ENCODE peak calls at places on chromosomes 11 and 22, in ten cellular contexts. One of them, this sample, is unnamed.

GRCh38 chr11:69808708-69809107 is 10.5 kb downstream of the FGF3 start:
- DNase-seq in K562: no peak
- DNase-seq in HCT116: no peak
- DNase-seq in breast epithelium: no peak
- DNase-seq in HepG2: no peak
- DNase-seq in spleen: no peak
- DNase-seq in prostate gland: no peak
- DNase-seq in endothelial cell of umbilical vein: no peak
- DNase-seq in transverse colon: no peak
- DNase-seq in GM12878: no peak
- DNase-seq in this sample: no peak

GRCh38 chr22:28019360-28019759 is 100.3 kb upstream of the PITPNB start:
- DNase-seq in HCT116: no peak
- DNase-seq in breast epithelium: peak; percentile 49
- DNase-seq in K562: no peak
- DNase-seq in GM12878: no peak
- DNase-seq in endothelial cell of umbilical vein: no peak
- DNase-seq in transverse colon: peak; percentile 3
- DNase-seq in spleen: peak; percentile 65
- DNase-seq in prostate gland: no peak
- DNase-seq in HepG2: no peak
- DNase-seq in this sample: peak; percentile 61

GRCh38 chr11:6404341-6405038 is 14.2 kb downstream of the SMPD1 start:
- DNase-seq in GM12878: no peak
- DNase-seq in transverse colon: no peak
- DNase-seq in breast epithelium: no peak
- DNase-seq in prostate gland: no peak
- DNase-seq in K562: no peak
- DNase-seq in spleen: no peak
- DNase-seq in endothelial cell of umbilical vein: no peak
- DNase-seq in HCT116: no peak
- DNase-seq in HepG2: no peak
- DNase-seq in this sample: no peak

GRCh38 chr11:117815262-117815803 is 9.2 kb downstream of the FXYD2 start:
- DNase-seq in K562: no peak
- DNase-seq in HCT116: no peak
- DNase-seq in HepG2: no peak
- DNase-seq in spleen: peak; percentile 94
- DNase-seq in endothelial cell of umbilical vein: no peak
- DNase-seq in transverse colon: peak; percentile 55
- DNase-seq in breast epithelium: no peak
- DNase-seq in prostate gland: no peak
- DNase-seq in GM12878: peak; percentile 94
- DNase-seq in this sample: no peak

GRCh38 chr11:65503606-65503922 is 4.7 kb downstream of the MALAT1 start:
- DNase-seq in spleen: no peak
- DNase-seq in breast epithelium: no peak
- DNase-seq in endothelial cell of umbilical vein: no peak
- DNase-seq in HepG2: no peak
- DNase-seq in transverse colon: no peak
- DNase-seq in K562: peak; percentile 44
- DNase-seq in GM12878: no peak
- DNase-seq in HCT116: no peak
- DNase-seq in prostate gland: no peak
- DNase-seq in this sample: no peak

GRCh38 chr22:39363751-39364484 is 14.1 kb downstream of the SYNGR1 start:
- DNase-seq in endothelial cell of umbilical vein: no peak
- DNase-seq in GM12878: no peak
- DNase-seq in transverse colon: no peak
- DNase-seq in HepG2: no peak
- DNase-seq in prostate gland: no peak
- DNase-seq in spleen: no peak
- DNase-seq in breast epithelium: no peak
- DNase-seq in K562: peak; percentile 44
- DNase-seq in HCT116: no peak
- DNase-seq in this sample: no peak

GRCh38 chr11:102534261-102534872 is 3.8 kb upstream of the MMP7 start:
- DNase-seq in endothelial cell of umbilical vein: no peak
- DNase-seq in breast epithelium: no peak
- DNase-seq in HCT116: no peak
- DNase-seq in prostate gland: no peak
- DNase-seq in HepG2: peak; percentile 12
- DNase-seq in transverse colon: no peak
- DNase-seq in K562: peak; percentile 4
- DNase-seq in GM12878: no peak
- DNase-seq in spleen: no peak
- DNase-seq in this sample: no peak

GRCh38 chr22:32870474-32870873 is 69.0 kb downstream of the TIMP3 start:
- DNase-seq in prostate gland: no peak
- DNase-seq in spleen: no peak
- DNase-seq in HepG2: no peak
- DNase-seq in endothelial cell of umbilical vein: no peak
- DNase-seq in transverse colon: no peak
- DNase-seq in GM12878: no peak
- DNase-seq in breast epithelium: no peak
- DNase-seq in K562: no peak
- DNase-seq in HCT116: no peak
- DNase-seq in this sample: no peak

GRCh38 chr11:29161216-29161615 is 855.6 kb downstream of the KCNA4 start:
- DNase-seq in breast epithelium: no peak
- DNase-seq in spleen: no peak
- DNase-seq in HCT116: no peak
- DNase-seq in HepG2: no peak
- DNase-seq in prostate gland: no peak
- DNase-seq in transverse colon: no peak
- DNase-seq in K562: no peak
- DNase-seq in GM12878: no peak
- DNase-seq in endothelial cell of umbilical vein: peak; percentile 58
- DNase-seq in this sample: no peak

GRCh38 chr11:73271936-73272679 is at the start of gene P2RY6:
- DNase-seq in GM12878: no peak
- DNase-seq in HepG2: peak; percentile 75
- DNase-seq in spleen: no peak
- DNase-seq in HCT116: no peak
- DNase-seq in endothelial cell of umbilical vein: no peak
- DNase-seq in prostate gland: no peak
- DNase-seq in breast epithelium: no peak
- DNase-seq in transverse colon: peak; percentile 50
- DNase-seq in K562: no peak
- DNase-seq in this sample: peak; percentile 70

GRCh38 chr11:120298461-120298860 is 26.6 kb upstream of the TLCD5 start:
- DNase-seq in breast epithelium: no peak
- DNase-seq in spleen: no peak
- DNase-seq in GM12878: no peak
- DNase-seq in HepG2: no peak
- DNase-seq in K562: no peak
- DNase-seq in endothelial cell of umbilical vein: no peak
- DNase-seq in prostate gland: no peak
- DNase-seq in transverse colon: no peak
- DNase-seq in HCT116: no peak
- DNase-seq in this sample: no peak

GRCh38 chr11:27158763-27159679 is 118.4 kb downstream of the BBOX1 start:
- DNase-seq in transverse colon: peak; percentile 46
- DNase-seq in prostate gland: peak; percentile 61
- DNase-seq in HCT116: peak; percentile 58
- DNase-seq in K562: peak; percentile 56
- DNase-seq in HepG2: peak; percentile 69
- DNase-seq in endothelial cell of umbilical vein: peak; percentile 70
- DNase-seq in GM12878: no peak
- DNase-seq in spleen: no peak
- DNase-seq in breast epithelium: no peak
- DNase-seq in this sample: peak; percentile 77

GRCh38 chr11:70077411-70078094 is 564 bp upstream of the ANO1 start:
- DNase-seq in breast epithelium: no peak
- DNase-seq in HepG2: no peak
- DNase-seq in prostate gland: no peak
- DNase-seq in GM12878: no peak
- DNase-seq in transverse colon: no peak
- DNase-seq in spleen: peak; percentile 58
- DNase-seq in endothelial cell of umbilical vein: no peak
- DNase-seq in K562: no peak
- DNase-seq in HCT116: no peak
- DNase-seq in this sample: peak; percentile 54

GRCh38 chr22:27918351-27919221 is 470 bp downstream of the PITPNB start:
- DNase-seq in spleen: no peak
- DNase-seq in GM12878: no peak
- DNase-seq in endothelial cell of umbilical vein: peak; percentile 63
- DNase-seq in transverse colon: peak; percentile 55
- DNase-seq in HCT116: no peak
- DNase-seq in K562: peak; percentile 66
- DNase-seq in HepG2: peak; percentile 13
- DNase-seq in prostate gland: peak; percentile 29
- DNase-seq in breast epithelium: peak; percentile 52
- DNase-seq in this sample: peak; percentile 78

GRCh38 chr11:119422505-119423416 is at the start of gene THY1:
- DNase-seq in HCT116: no peak
- DNase-seq in K562: no peak
- DNase-seq in transverse colon: no peak
- DNase-seq in prostate gland: no peak
- DNase-seq in spleen: no peak
- DNase-seq in GM12878: no peak
- DNase-seq in endothelial cell of umbilical vein: no peak
- DNase-seq in HepG2: no peak
- DNase-seq in breast epithelium: no peak
- DNase-seq in this sample: no peak

GRCh38 chr11:26700536-26701235 is 21.2 kb downstream of the SLC5A12 start:
- DNase-seq in prostate gland: no peak
- DNase-seq in endothelial cell of umbilical vein: no peak
- DNase-seq in HCT116: no peak
- DNase-seq in spleen: no peak
- DNase-seq in transverse colon: no peak
- DNase-seq in GM12878: no peak
- DNase-seq in HepG2: no peak
- DNase-seq in K562: no peak
- DNase-seq in breast epithelium: no peak
- DNase-seq in this sample: no peak

GRCh38 chr11:134331565-134332188 is at the start of gene GLB1L2:
- DNase-seq in HepG2: peak; percentile 35
- DNase-seq in K562: peak; percentile 84
- DNase-seq in HCT116: peak; percentile 45
- DNase-seq in GM12878: no peak
- DNase-seq in endothelial cell of umbilical vein: peak; percentile 36
- DNase-seq in spleen: peak; percentile 91
- DNase-seq in prostate gland: peak; percentile 76
- DNase-seq in breast epithelium: peak; percentile 70
- DNase-seq in transverse colon: peak; percentile 90
- DNase-seq in this sample: peak; percentile 89

DNA sequence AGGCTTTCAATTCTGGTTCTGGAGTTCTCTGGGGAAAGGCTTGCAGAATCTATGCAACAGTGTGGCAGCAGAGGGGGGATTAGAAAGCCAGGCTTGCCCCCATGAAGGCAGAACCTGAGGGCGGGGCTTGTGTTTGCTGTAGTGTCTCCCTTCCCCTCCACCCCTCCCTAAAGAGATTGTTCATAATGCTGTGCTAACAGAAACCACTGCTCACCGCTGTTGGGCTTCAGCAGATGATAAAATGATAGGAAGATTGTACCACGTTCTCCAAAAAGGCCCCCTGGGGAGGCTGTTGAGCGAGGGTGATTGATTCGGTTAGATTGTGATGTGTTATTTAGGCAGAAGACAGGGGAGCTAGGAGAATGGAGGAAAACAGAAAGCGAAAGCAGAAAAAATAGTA is 215.3 kb upstream of the NCAM1 start:
- DNase-seq in transverse colon: no peak
- DNase-seq in K562: no peak
- DNase-seq in spleen: no peak
- DNase-seq in HCT116: no peak
- DNase-seq in HepG2: no peak
- DNase-seq in GM12878: no peak
- DNase-seq in prostate gland: no peak
- DNase-seq in breast epithelium: no peak
- DNase-seq in endothelial cell of umbilical vein: no peak
- DNase-seq in this sample: no peak
- TF ChIP-seq POLR2AphosphoS5 in transverse colon: no peak
- TF ChIP-seq POLR2AphosphoS5 in K562: no peak
- TF ChIP-seq POLR2AphosphoS5 in spleen: no peak
- TF ChIP-seq POLR2AphosphoS5 in HCT116: no peak
- TF ChIP-seq POLR2AphosphoS5 in HepG2: no peak
- TF ChIP-seq POLR2AphosphoS5 in GM12878: no peak
- TF ChIP-seq POLR2AphosphoS5 in prostate gland: no peak
- TF ChIP-seq POLR2AphosphoS5 in breast epithelium: no peak
- TF ChIP-seq POLR2AphosphoS5 in endothelial cell of umbilical vein: no peak
- TF ChIP-seq POLR2AphosphoS5 in this sample: no peak

GRCh38 chr11:68506908-68507307 is 46.4 kb downstream of the PPP6R3 start:
- DNase-seq in HepG2: no peak
- DNase-seq in GM12878: no peak
- DNase-seq in transverse colon: no peak
- DNase-seq in HCT116: no peak
- DNase-seq in endothelial cell of umbilical vein: no peak
- DNase-seq in breast epithelium: no peak
- DNase-seq in spleen: no peak
- DNase-seq in K562: no peak
- DNase-seq in prostate gland: no peak
- DNase-seq in this sample: no peak
- TF ChIP-seq CTCF in HepG2: no peak
- TF ChIP-seq CTCF in GM12878: peak; percentile 18
- TF ChIP-seq CTCF in transverse colon: no peak
- TF ChIP-seq CTCF in HCT116: no peak
- TF ChIP-seq CTCF in endothelial cell of umbilical vein: no peak
- TF ChIP-seq CTCF in breast epithelium: no peak
- TF ChIP-seq CTCF in spleen: no peak
- TF ChIP-seq CTCF in K562: no peak
- TF ChIP-seq CTCF in prostate gland: no peak
- TF ChIP-seq CTCF in this sample: no peak

DNA sequence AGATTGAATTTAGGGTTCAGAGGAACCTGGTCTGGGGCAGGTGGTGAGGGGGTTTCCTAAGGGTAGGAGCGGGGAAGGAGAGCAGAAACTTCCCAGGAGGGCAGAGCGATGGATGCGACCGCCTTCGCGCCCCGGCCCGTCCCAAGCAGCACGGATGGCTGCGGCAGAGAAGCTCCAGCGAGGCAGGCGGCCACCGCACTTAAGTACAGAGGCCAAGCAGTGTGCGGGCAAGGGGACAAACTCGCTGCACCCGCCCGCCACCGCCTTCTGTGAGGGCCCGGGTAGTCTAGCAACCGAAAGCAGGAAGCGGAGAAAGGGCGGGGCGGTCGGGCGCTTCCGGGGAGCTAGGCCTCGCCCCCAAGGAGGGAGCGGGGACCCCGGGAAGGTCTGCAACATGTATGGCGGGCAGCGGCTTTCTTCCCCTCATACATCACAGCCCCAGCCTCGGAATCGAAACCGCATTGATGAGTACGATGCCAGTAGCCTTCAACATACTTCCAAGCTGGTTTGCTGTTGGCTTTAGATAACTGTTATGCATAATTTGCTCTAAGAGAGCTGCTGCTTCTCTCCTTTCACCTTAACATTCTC is at the start of gene AGBL2:
- DNase-seq in endothelial cell of umbilical vein: peak; percentile 33
- DNase-seq in HepG2: peak; percentile 68
- DNase-seq in HCT116: no peak
- DNase-seq in prostate gland: peak; percentile 52
- DNase-seq in transverse colon: peak; percentile 89
- DNase-seq in GM12878: peak; percentile 25
- DNase-seq in breast epithelium: peak; percentile 67
- DNase-seq in spleen: peak; percentile 97
- DNase-seq in K562: peak; percentile 73
- DNase-seq in this sample: peak; percentile 86
- TF ChIP-seq POLR2A in endothelial cell of umbilical vein: peak; percentile 51
- TF ChIP-seq POLR2A in HepG2: peak; percentile 96
- TF ChIP-seq POLR2A in HCT116: no peak
- TF ChIP-seq POLR2A in prostate gland: peak; percentile 67
- TF ChIP-seq POLR2A in transverse colon: peak; percentile 79
- TF ChIP-seq POLR2A in GM12878: peak; percentile 97
- TF ChIP-seq POLR2A in breast epithelium: peak; percentile 48
- TF ChIP-seq POLR2A in spleen: no peak
- TF ChIP-seq POLR2A in K562: peak; percentile 66
- TF ChIP-seq POLR2A in this sample: peak; percentile 8

GRCh38 chr11:92861641-92862040 is 107.8 kb upstream of the MTNR1B start:
- DNase-seq in K562: no peak
- DNase-seq in breast epithelium: no peak
- DNase-seq in spleen: no peak
- DNase-seq in GM12878: no peak
- DNase-seq in HepG2: no peak
- DNase-seq in transverse colon: no peak
- DNase-seq in HCT116: no peak
- DNase-seq in endothelial cell of umbilical vein: no peak
- DNase-seq in prostate gland: no peak
- DNase-seq in this sample: no peak
- TF ChIP-seq POLR2AphosphoS5 in K562: no peak
- TF ChIP-seq POLR2AphosphoS5 in breast epithelium: no peak
- TF ChIP-seq POLR2AphosphoS5 in spleen: no peak
- TF ChIP-seq POLR2AphosphoS5 in GM12878: no peak
- TF ChIP-seq POLR2AphosphoS5 in HepG2: no peak
- TF ChIP-seq POLR2AphosphoS5 in transverse colon: no peak
- TF ChIP-seq POLR2AphosphoS5 in HCT116: no peak
- TF ChIP-seq POLR2AphosphoS5 in endothelial cell of umbilical vein: no peak
- TF ChIP-seq POLR2AphosphoS5 in prostate gland: peak; percentile 30
- TF ChIP-seq POLR2AphosphoS5 in this sample: peak; percentile 17